ENCODE peak calls at places on chromosome X, in nine cellular contexts. I is mammary epithelial cell; O is tibial nerve; L is AG04450; S is ovary; W is breast epithelium; U is CD8-positive, alpha-beta memory T cell; A is CD4-positive, alpha-beta T cell; Q is heart left ventricle. F is an unnamed sample.
A peak's percentile ranks its signal among the peaks of the same experiment; 100 is the strongest.

GRCh38 chrX:3094261-3094660 is 53.0 kb downstream of the ARSF start:
- DNase-seq in U (no peak), O (no peak), Q (no peak), A (no peak), I (peak; percentile 20), S (no peak), W (no peak), L (no peak), F (no peak)

GRCh38 chrX:53196678-53197077 is 28.3 kb downstream of the KDM5C start:
- DNase-seq in I (no peak), Q (no peak), A (no peak), O (no peak), L (no peak), S (no peak), U (no peak), W (no peak), F (no peak)

GRCh38 chrX:53251307-53251706 is 26.3 kb upstream of the KDM5C start:
- DNase-seq in A (no peak), S (no peak), L (peak; percentile 21), W (no peak), U (no peak), O (no peak), Q (no peak), I (no peak), F (no peak)

GRCh38 chrX:16870861-16871584 is 861 bp upstream of the RBBP7 start:
- DNase-seq in L (no peak), A (no peak), Q (peak; percentile 61), O (peak; percentile 5), W (no peak), I (no peak), U (no peak), S (peak; percentile 22), F (peak; percentile 44)

GRCh38 chrX:68945603-68946228 is 116.9 kb downstream of the EFNB1 start:
- DNase-seq in O (no peak), L (no peak), A (no peak), I (no peak), Q (no peak), W (no peak), U (no peak), S (no peak), F (no peak)

GRCh38 chrX:150155396-150156048 is 207.6 kb upstream of the MAMLD1 start:
- DNase-seq in L (peak; percentile 10), I (peak; percentile 28), W (no peak), O (no peak), S (peak; percentile 31), Q (no peak), U (no peak), A (no peak), F (peak; percentile 72)

GRCh38 chrX:45747905-45748304 is 547.2 kb upstream of the DIPK2B start:
- DNase-seq in O (no peak), W (no peak), S (no peak), L (no peak), I (peak; percentile 72), Q (no peak), A (no peak), U (no peak), F (no peak)

GRCh38 chrX:36986231-36986630 is 21.9 kb upstream of the FAM47C start:
- DNase-seq in O (no peak), U (no peak), Q (no peak), A (no peak), W (no peak), L (no peak), S (no peak), I (no peak), F (no peak)

GRCh38 chrX:63657821-63658220 is 127.2 kb downstream of the ARHGEF9 start:
- DNase-seq in Q (peak; percentile 60), A (no peak), S (no peak), L (peak; percentile 34), W (peak; percentile 55), U (no peak), O (peak; percentile 5), I (peak; percentile 6), F (peak; percentile 47)

GRCh38 chrX:16711219-16712115 is 1.0 kb downstream of the CTPS2 start:
- DNase-seq in Q (no peak), W (no peak), U (no peak), O (no peak), L (no peak), I (no peak), S (no peak), A (no peak), F (peak; percentile 63)

GRCh38 chrX:2262679-2263055 is 238.1 kb downstream of the DHRSX start:
- DNase-seq in A (no peak), U (no peak), O (no peak), L (no peak), Q (no peak), W (no peak), S (no peak), I (no peak), F (no peak)

GRCh38 chrX:120459313-120459712 is 9.8 kb downstream of the LAMP2 start:
- DNase-seq in Q (no peak), U (no peak), L (no peak), I (no peak), O (no peak), A (no peak), W (no peak), S (no peak), F (no peak)

GRCh38 chrX:154508346-154508745 is 7.7 kb downstream of the FAM3A start:
- DNase-seq in I (no peak), Q (no peak), W (no peak), U (no peak), A (no peak), O (no peak), S (no peak), L (no peak), F (no peak)

GRCh38 chrX:154509455-154509854 is 6.6 kb downstream of the FAM3A start:
- DNase-seq in I (no peak), L (no peak), W (no peak), A (no peak), O (no peak), S (no peak), Q (no peak), U (no peak), F (no peak)

GRCh38 chrX:154505726-154506125 is 10.3 kb downstream of the FAM3A start:
- DNase-seq in I (peak; percentile 44), A (no peak), O (no peak), U (no peak), W (no peak), S (no peak), Q (no peak), L (no peak), F (no peak)

GRCh38 chrX:154507673-154508072 is 8.4 kb downstream of the FAM3A start:
- DNase-seq in A (no peak), U (no peak), W (no peak), L (no peak), O (no peak), Q (no peak), I (no peak), S (no peak), F (no peak)

DNA sequence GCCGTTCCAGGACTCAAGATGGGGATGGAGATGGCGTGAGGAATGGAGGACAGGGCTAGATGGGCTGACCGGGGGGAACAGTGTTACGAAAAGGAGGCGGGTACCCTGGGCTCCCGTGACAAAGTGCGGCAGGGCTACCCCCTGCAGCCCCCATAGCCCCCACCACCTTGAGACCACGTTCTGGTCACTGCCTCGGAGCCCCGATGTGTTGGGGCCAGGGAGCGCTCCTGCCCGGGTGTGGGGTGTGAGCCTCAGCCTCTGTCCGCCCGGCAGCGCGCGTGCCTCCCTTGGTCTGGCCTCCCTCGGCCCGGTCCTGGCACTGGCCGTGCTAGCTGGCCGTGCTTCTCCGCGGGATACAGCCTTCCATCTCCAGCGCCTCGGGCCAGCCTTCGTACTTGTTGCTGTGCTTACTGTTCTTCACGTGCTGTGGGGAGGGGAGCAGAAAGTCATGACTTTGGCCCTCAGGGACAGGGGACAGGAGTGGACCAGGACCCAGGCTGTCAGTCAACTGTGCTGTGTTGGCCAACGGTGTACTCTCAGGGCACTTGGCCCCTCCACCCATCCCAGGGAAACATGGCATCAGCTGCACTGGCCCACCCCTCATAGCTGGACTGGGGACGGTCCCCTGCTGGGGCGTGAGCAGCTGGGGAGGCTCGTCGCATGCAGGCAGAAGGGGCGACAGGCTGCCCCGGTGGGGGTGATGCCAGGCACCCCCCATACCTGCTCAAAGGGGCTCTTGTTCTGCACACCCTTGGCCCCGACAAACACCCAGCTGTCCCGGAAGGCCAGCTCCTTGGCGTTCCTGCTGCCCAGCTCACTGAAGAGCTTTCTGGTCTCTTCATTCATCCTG is 9.3 kb downstream of the FAM3A start:
- DNase-seq in U (no peak), Q (no peak), W (no peak), O (no peak), L (no peak), A (no peak), S (no peak), I (no peak), F (peak; percentile 55)
- H3K27ac ChIP-seq in U (no peak overlapping the region), Q (no peak overlapping the region), W (no peak overlapping the region), O (no peak overlapping the region), L (no peak overlapping the region), A (no peak overlapping the region), S (no peak overlapping the region), I (no peak overlapping the region), F (no peak overlapping the region)

DNA sequence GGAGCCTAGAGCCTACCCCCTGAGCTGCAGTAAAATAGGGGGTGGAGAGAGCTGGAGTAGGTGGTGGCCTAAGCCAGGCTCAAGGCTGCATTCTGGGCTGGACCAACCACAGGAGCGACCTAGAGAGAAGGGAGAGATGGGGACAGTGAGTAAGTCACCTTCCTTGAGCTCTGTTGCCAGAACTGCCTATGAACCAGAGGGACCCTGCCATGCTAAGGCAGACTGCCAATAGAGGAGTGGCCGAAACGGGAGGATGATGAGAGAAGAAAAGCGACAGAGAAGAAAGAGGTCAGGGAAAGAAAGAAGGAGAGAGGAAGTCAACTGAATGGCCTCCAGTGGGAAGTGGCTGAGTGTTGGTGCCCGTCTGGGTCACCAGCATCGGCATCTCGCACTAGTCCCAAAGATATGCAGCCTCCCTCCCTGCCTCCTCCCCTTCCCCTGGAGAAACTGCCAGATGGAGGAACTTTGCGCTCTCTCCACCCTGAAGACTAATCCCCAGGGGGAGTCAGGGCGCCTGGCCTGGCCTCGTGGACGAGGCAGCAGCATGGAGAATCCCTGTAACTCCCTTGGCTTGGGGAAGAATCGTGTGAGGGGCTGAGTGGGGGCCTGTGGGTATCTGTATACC is 28.8 kb downstream of the ELF4 start:
- DNase-seq in U (no peak), W (no peak), S (no peak), O (no peak), I (no peak), Q (no peak), A (no peak), L (no peak), F (no peak)
- H3K27ac ChIP-seq in U (peak overlapping the region; percentile 54), W (peak overlapping the region; percentile 82), S (peak overlapping the region; percentile 64), O (peak overlapping the region; percentile 70), I (no peak overlapping the region), Q (peak overlapping the region; percentile 76), A (peak overlapping the region; percentile 61), L (no peak overlapping the region), F (no peak overlapping the region)

DNA sequence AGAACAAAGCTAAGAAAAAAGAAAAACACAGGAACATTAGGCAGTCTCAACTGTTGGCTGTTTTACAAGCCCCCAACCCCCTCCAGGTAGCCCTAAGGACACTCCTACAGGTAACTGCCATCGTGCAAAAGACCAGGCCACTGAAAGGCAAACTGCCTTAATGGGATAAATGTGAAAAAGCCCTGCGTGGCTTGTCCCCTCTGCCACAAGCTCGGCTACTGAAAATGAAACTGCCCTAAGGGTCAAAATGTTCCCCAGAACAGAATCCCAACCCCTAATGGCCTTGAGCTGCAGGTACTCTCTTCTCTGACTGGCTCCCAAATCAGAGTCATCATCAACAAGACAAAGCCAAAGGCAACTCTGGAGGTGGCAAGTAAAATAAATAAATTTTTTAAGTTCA is 84.8 kb downstream of the MSN start:
- DNase-seq in O (no peak), Q (no peak), A (no peak), I (no peak), U (no peak), L (no peak), W (no peak), S (no peak), F (no peak)
- H3K27ac ChIP-seq in O (no peak overlapping the region), Q (no peak overlapping the region), A (no peak overlapping the region), I (no peak overlapping the region), U (no peak overlapping the region), L (no peak overlapping the region), W (no peak overlapping the region), S (no peak overlapping the region), F (no peak overlapping the region)

GRCh38 chrX:114272096-114272686 is 311.7 kb upstream of the HTR2C start:
- DNase-seq in S (no peak), I (no peak), A (no peak), W (no peak), Q (no peak), L (no peak), O (no peak), U (no peak), F (no peak)
- H3K27ac ChIP-seq in S (no peak overlapping the region), I (no peak overlapping the region), A (no peak overlapping the region), W (no peak overlapping the region), Q (no peak overlapping the region), L (no peak overlapping the region), O (no peak overlapping the region), U (no peak overlapping the region), F (no peak overlapping the region)

F was measured in right cardiac atrium.